ENCODE peak calls at places on chromosomes 5 and 9, in eight cellular contexts. D, N, X, L, H, F, R and Y are unnamed samples.

GRCh38 chr9:112555844-112556482 is 69.3 kb downstream of the KIAA1958 start:
- DNase-seq in H (peak; percentile 33), F (no peak), D (peak; percentile 80), L (no peak), X (no peak), N (no peak), R (no peak), Y (no peak)

GRCh38 chr9:100700689-100701318 is 122.9 kb downstream of the CAVIN4 start:
- DNase-seq in F (no peak), L (no peak), H (peak; percentile 31), X (no peak), N (no peak), R (no peak), D (no peak), Y (no peak)

GRCh38 chr9:101736723-101737122 is 1.7 kb downstream of the GRIN3A start:
- DNase-seq in F (peak; percentile 40), N (no peak), X (no peak), L (peak; percentile 20), R (no peak), D (no peak), H (peak; percentile 11), Y (no peak)

GRCh38 chr9:125276771-125277170 is 15.1 kb downstream of the GAPVD1 start:
- DNase-seq in R (no peak), F (no peak), X (no peak), H (no peak), D (no peak), L (no peak), N (no peak), Y (no peak)

GRCh38 chr9:84354035-84354434 is 13.5 kb upstream of the SLC28A3 start:
- DNase-seq in L (no peak), R (no peak), D (no peak), X (no peak), H (no peak), N (no peak), F (no peak), Y (no peak)

GRCh38 chr9:38619556-38620447 is 594 bp downstream of the ANKRD18A start:
- DNase-seq in N (no peak), D (peak; percentile 61), X (no peak), L (no peak), F (no peak), R (no peak), H (peak; percentile 58), Y (no peak)

GRCh38 chr5:141869040-141869439 is 9.2 kb downstream of the PCDH1 start:
- DNase-seq in F (no peak), X (no peak), R (no peak), L (no peak), H (no peak), D (peak; percentile 44), N (no peak), Y (no peak)

GRCh38 chr9:130356877-130357584 is 87.7 kb upstream of the ASS1 start:
- DNase-seq in N (no peak), R (no peak), F (no peak), X (no peak), D (no peak), H (no peak), L (no peak), Y (no peak)

GRCh38 chr9:137892424-137893191 is 15.0 kb downstream of the CACNA1B start:
- DNase-seq in D (no peak), X (no peak), H (no peak), N (no peak), L (no peak), R (no peak), F (no peak), Y (no peak)

GRCh38 chr5:118561971-118562370 is 426.4 kb downstream of the DTWD2 start:
- DNase-seq in H (no peak), F (no peak), X (no peak), D (no peak), N (no peak), R (no peak), L (peak; percentile 36), Y (no peak)

GRCh38 chr5:95763941-95764340 is 32.8 kb downstream of the RHOBTB3 start:
- DNase-seq in H (no peak), R (no peak), X (no peak), D (no peak), L (no peak), N (no peak), F (no peak), Y (no peak)

GRCh38 chr9:106310782-106311181 is 552.2 kb upstream of the ZNF462 start:
- DNase-seq in D (no peak), X (no peak), F (no peak), N (peak; percentile 51), L (no peak), H (no peak), R (no peak), Y (no peak)

GRCh38 chr5:145791866-145792265 is 43.3 kb downstream of the PRELID2 start:
- DNase-seq in H (no peak), D (no peak), X (no peak), N (no peak), R (no peak), F (no peak), L (no peak), Y (no peak)

GRCh38 chr9:119369670-119370366 is 583 bp upstream of the BRINP1 start:
- DNase-seq in X (no peak), H (no peak), L (no peak), D (no peak), N (no peak), F (no peak), R (no peak), Y (no peak)
- H3K4me3 ChIP-seq in X (no peak overlapping the region), H (no peak overlapping the region), L (peak overlapping the region; percentile 65), D (no peak overlapping the region), N (no peak overlapping the region), F (peak overlapping the region; percentile 5), R (peak overlapping the region; percentile 55), Y (no peak overlapping the region)

DNA sequence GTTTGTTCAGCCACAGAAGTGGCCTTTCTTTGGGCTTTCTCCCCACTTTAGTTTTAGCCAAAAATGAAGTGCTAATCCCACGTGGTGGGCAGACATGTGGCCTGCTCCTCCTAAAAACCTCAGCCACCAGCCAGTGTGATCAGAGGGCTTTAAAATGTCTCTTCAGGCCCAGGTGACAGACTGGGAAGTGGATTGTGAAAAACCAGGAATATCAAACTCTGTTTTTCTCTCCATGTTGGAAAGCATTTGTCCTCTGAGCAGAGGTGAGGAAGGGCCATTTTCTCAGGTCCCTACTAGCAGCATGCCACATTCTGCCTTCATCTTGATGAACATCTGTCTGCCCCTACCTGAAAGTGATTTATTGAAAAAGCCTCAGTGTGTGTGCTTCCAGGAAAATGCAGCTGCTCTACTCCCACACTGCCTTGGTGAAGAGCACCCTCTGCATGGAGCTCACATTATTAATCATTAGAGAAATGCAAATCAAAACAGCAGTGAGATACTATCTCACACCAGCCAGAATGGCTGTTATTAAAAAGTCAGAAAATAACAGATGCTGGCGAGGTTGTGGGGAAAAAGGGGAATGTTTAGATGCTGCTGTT is 181.2 kb upstream of the DMAC1 start:
- DNase-seq in L (no peak), D (no peak), R (no peak), H (no peak), N (no peak), X (no peak), F (no peak), Y (no peak)
- TF ChIP-seq CTCF in L (no peak), D (no peak), R (no peak), H (no peak), N (no peak), X (no peak), F (no peak), Y (no peak)

GRCh38 chr9:128117613-128118471 is 9.7 kb downstream of the PTGES2 start:
- DNase-seq in N (peak; percentile 84), D (peak; percentile 98), H (peak; percentile 98), F (peak; percentile 87), R (peak; percentile 61), L (peak; percentile 95), X (peak; percentile 73), Y (peak; percentile 69)

GRCh38 chr9:128116104-128117083 is 11.1 kb downstream of the PTGES2 start:
- DNase-seq in N (no peak), R (no peak), X (no peak), F (no peak), H (peak; percentile 30), L (no peak), D (peak; percentile 51), Y (no peak)

GRCh38 chr9:128114326-128115186 is 13.0 kb downstream of the PTGES2 start:
- DNase-seq in L (peak; percentile 9), D (peak; percentile 62), F (no peak), H (peak; percentile 74), X (no peak), N (no peak), R (no peak), Y (no peak)

GRCh38 chr9:128115187-128116103 is 12.1 kb downstream of the PTGES2 start:
- DNase-seq in X (no peak), H (peak; percentile 91), L (peak; percentile 5), R (no peak), D (peak; percentile 95), F (no peak), N (peak; percentile 71), Y (no peak)

DNA sequence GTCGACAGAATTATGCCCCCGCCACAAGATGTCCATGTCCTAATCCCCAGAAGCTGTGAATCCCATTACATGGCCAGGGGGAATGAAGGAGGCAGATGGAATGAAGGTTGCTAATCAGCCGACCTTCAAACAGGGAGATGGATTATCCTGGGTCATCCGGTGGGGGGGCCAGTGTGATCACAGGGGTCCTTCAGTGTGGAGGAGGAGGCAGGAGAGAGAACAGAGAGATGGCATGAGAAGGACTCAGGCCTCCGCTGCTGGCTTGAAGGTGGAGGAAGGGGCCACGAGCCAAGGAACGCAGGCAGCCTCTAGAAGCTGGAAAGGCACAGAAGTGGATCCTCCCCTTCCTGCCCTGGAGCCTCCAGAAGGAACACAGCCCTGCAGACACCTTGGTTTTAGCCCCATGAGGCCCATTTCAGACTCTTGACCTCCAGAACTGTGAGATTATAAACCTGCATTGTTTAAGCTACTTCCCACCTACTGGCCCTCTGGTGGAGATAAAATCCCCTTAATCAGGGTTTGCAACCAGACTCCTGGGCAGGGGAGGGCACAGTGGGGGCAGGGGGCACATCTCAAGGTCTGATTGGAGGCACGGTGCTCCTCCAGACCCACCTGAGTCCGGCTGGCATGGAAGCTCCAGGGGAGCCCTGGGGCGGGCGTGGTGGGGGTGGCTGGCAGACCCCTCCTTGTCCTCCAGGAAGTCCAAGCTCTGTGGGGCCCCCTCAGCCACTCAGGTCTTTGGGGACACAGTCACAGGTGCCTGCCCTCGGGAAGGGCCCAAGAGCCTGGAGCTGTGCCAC is 13.8 kb downstream of the PTGES2 start:
- DNase-seq in N (no peak), H (peak; percentile 63), R (no peak), F (no peak), L (peak; percentile 12), X (no peak), D (peak; percentile 55), Y (no peak)
- H3K4me3 ChIP-seq in N (no peak overlapping the region), H (no peak overlapping the region), R (no peak overlapping the region), F (no peak overlapping the region), L (no peak overlapping the region), X (no peak overlapping the region), D (peak overlapping the region; percentile 67), Y (no peak overlapping the region)

DNA sequence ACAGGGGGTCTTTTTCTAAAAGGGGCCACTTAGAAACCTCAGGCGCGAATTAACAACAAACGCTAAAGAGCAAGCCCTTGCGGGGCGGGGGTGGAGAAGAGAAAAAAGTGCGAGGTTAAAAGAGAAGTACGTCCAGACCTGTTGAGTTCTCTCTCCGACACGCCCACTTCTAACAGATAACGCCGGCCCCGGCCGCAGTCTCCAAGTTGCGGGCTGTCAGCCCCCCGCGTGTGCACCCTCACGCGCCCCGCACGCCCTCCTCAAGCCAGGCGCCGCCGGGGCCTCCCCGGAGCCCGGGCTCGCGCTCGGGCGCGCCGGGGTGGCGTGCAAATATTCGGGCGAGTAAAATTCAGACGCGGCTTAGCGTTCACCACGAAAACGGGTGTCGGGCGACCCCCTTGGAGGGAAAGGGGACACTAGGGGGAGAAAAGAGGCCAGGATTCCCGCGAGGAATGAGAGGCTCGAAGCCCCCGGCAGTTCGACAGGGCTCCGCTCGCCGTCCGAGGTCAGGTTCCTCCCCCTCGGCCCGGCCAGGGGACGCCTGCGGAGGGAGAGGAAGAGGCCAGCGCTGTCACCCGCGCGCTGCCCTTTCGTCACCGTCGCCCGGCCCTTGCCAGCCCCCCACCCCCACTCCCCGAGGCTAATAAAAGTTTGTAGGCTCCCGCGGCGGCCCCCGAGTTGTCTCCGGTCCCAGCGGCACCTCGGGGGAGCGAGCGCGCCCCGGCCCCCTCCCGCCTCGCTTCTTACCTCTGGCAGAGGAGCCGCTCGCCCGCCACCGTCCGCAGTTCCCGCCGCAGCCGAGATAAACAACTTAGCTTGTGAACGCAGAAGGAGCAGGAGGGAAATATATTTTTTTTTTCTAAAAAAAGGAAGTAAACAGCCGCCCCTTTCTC is 776 bp downstream of the NR3C1 start:
- DNase-seq in F (peak; percentile 57), H (peak; percentile 72), L (peak; percentile 70), R (peak; percentile 24), D (peak; percentile 79), X (no peak), N (peak; percentile 76), Y (no peak)
- TF ChIP-seq CTCF in F (peak; percentile 22), H (no peak), L (no peak), R (no peak), D (no peak), X (no peak), N (peak; percentile 1), Y (no peak)